ENCODE peak calls at places on chromosomes 16 and 17, in six cellular contexts. One of them, this sample, is unnamed.

GRCh38 chr16:71513302-71513701 is 12.9 kb upstream of the CHST4 start:
- DNase-seq in CD8-positive, alpha-beta T cell: no peak
- DNase-seq in dorsolateral prefrontal cortex: no peak
- DNase-seq in upper lobe of right lung: no peak
- DNase-seq in gastrocnemius medialis: no peak
- DNase-seq in right cardiac atrium: no peak
- DNase-seq in this sample: no peak

GRCh38 chr16:9311303-9311954 is 220.0 kb downstream of the HAPSTR1 start:
- DNase-seq in CD8-positive, alpha-beta T cell: no peak
- DNase-seq in dorsolateral prefrontal cortex: peak; percentile 69
- DNase-seq in upper lobe of right lung: no peak
- DNase-seq in gastrocnemius medialis: no peak
- DNase-seq in right cardiac atrium: no peak
- DNase-seq in this sample: peak; percentile 81

GRCh38 chr17:64707077-64707591 is 45.0 kb upstream of the SMURF2 start:
- DNase-seq in CD8-positive, alpha-beta T cell: no peak
- DNase-seq in dorsolateral prefrontal cortex: peak; percentile 55
- DNase-seq in upper lobe of right lung: peak; percentile 90
- DNase-seq in gastrocnemius medialis: peak; percentile 74
- DNase-seq in right cardiac atrium: peak; percentile 96
- DNase-seq in this sample: no peak

GRCh38 chr17:29650407-29650806 is 27.7 kb upstream of the CORO6 start:
- DNase-seq in CD8-positive, alpha-beta T cell: no peak
- DNase-seq in dorsolateral prefrontal cortex: no peak
- DNase-seq in upper lobe of right lung: no peak
- DNase-seq in gastrocnemius medialis: no peak
- DNase-seq in right cardiac atrium: no peak
- DNase-seq in this sample: no peak

GRCh38 chr17:63419949-63420867 is 25.9 kb downstream of the CYB561 start:
- DNase-seq in CD8-positive, alpha-beta T cell: no peak
- DNase-seq in dorsolateral prefrontal cortex: no peak
- DNase-seq in upper lobe of right lung: peak; percentile 46
- DNase-seq in gastrocnemius medialis: no peak
- DNase-seq in right cardiac atrium: no peak
- DNase-seq in this sample: no peak

GRCh38 chr17:2410951-2411350 is 10.1 kb upstream of the MNT start:
- DNase-seq in CD8-positive, alpha-beta T cell: no peak
- DNase-seq in dorsolateral prefrontal cortex: no peak
- DNase-seq in upper lobe of right lung: no peak
- DNase-seq in gastrocnemius medialis: no peak
- DNase-seq in right cardiac atrium: no peak
- DNase-seq in this sample: no peak

GRCh38 chr17:20063665-20064648 is 54.8 kb downstream of the SPECC1 start:
- DNase-seq in CD8-positive, alpha-beta T cell: no peak
- DNase-seq in dorsolateral prefrontal cortex: peak; percentile 89
- DNase-seq in upper lobe of right lung: peak; percentile 67
- DNase-seq in gastrocnemius medialis: peak; percentile 84
- DNase-seq in right cardiac atrium: peak; percentile 90
- DNase-seq in this sample: no peak

GRCh38 chr16:1610841-1611653 is 825 bp downstream of the IFT140 start:
- DNase-seq in CD8-positive, alpha-beta T cell: no peak
- DNase-seq in dorsolateral prefrontal cortex: peak; percentile 51
- DNase-seq in upper lobe of right lung: no peak
- DNase-seq in gastrocnemius medialis: no peak
- DNase-seq in right cardiac atrium: no peak
- DNase-seq in this sample: no peak

GRCh38 chr16:77359065-77359502 is 75.8 kb downstream of the ADAMTS18 start:
- DNase-seq in CD8-positive, alpha-beta T cell: no peak
- DNase-seq in dorsolateral prefrontal cortex: no peak
- DNase-seq in upper lobe of right lung: no peak
- DNase-seq in gastrocnemius medialis: no peak
- DNase-seq in right cardiac atrium: no peak
- DNase-seq in this sample: peak; percentile 30

GRCh38 chr16:57424599-57424998 is 20.0 kb downstream of the CCL17 start:
- DNase-seq in CD8-positive, alpha-beta T cell: no peak
- DNase-seq in dorsolateral prefrontal cortex: no peak
- DNase-seq in upper lobe of right lung: no peak
- DNase-seq in gastrocnemius medialis: no peak
- DNase-seq in right cardiac atrium: no peak
- DNase-seq in this sample: no peak

GRCh38 chr17:27944546-27945332 is 51.6 kb upstream of the LYRM9 start:
- DNase-seq in CD8-positive, alpha-beta T cell: no peak
- DNase-seq in dorsolateral prefrontal cortex: no peak
- DNase-seq in upper lobe of right lung: no peak
- DNase-seq in gastrocnemius medialis: no peak
- DNase-seq in right cardiac atrium: no peak
- DNase-seq in this sample: no peak

GRCh38 chr16:19876501-19877059 is 8.1 kb downstream of the GPRC5B start:
- DNase-seq in CD8-positive, alpha-beta T cell: no peak
- DNase-seq in dorsolateral prefrontal cortex: no peak
- DNase-seq in upper lobe of right lung: no peak
- DNase-seq in gastrocnemius medialis: peak; percentile 68
- DNase-seq in right cardiac atrium: peak; percentile 73
- DNase-seq in this sample: no peak

GRCh38 chr16:53126390-53126789 is 71.6 kb downstream of the CHD9 start:
- DNase-seq in CD8-positive, alpha-beta T cell: no peak
- DNase-seq in dorsolateral prefrontal cortex: no peak
- DNase-seq in upper lobe of right lung: no peak
- DNase-seq in gastrocnemius medialis: no peak
- DNase-seq in right cardiac atrium: no peak
- DNase-seq in this sample: no peak

GRCh38 chr17:37079735-37080134 is 131.0 kb downstream of the AATF start:
- DNase-seq in CD8-positive, alpha-beta T cell: no peak
- DNase-seq in dorsolateral prefrontal cortex: no peak
- DNase-seq in upper lobe of right lung: no peak
- DNase-seq in gastrocnemius medialis: no peak
- DNase-seq in right cardiac atrium: no peak
- DNase-seq in this sample: no peak

GRCh38 chr16:87127061-87127765 is 190.0 kb downstream of the C16orf95 start:
- DNase-seq in CD8-positive, alpha-beta T cell: no peak
- DNase-seq in dorsolateral prefrontal cortex: no peak
- DNase-seq in upper lobe of right lung: no peak
- DNase-seq in gastrocnemius medialis: no peak
- DNase-seq in right cardiac atrium: peak; percentile 87
- DNase-seq in this sample: no peak

GRCh38 chr16:7596285-7596684 is 263.6 kb downstream of the RBFOX1 start:
- DNase-seq in CD8-positive, alpha-beta T cell: no peak
- DNase-seq in dorsolateral prefrontal cortex: no peak
- DNase-seq in upper lobe of right lung: no peak
- DNase-seq in gastrocnemius medialis: no peak
- DNase-seq in right cardiac atrium: no peak
- DNase-seq in this sample: no peak

GRCh38 chr16:12539185-12539929 is 264.3 kb downstream of the CPPED1 start:
- DNase-seq in CD8-positive, alpha-beta T cell: no peak
- DNase-seq in dorsolateral prefrontal cortex: no peak
- DNase-seq in upper lobe of right lung: no peak
- DNase-seq in gastrocnemius medialis: no peak
- DNase-seq in right cardiac atrium: no peak
- DNase-seq in this sample: no peak

GRCh38 chr17:60442271-60443201 is 20.2 kb downstream of the CHCT1 start:
- DNase-seq in CD8-positive, alpha-beta T cell: no peak
- DNase-seq in dorsolateral prefrontal cortex: no peak
- DNase-seq in upper lobe of right lung: no peak
- DNase-seq in gastrocnemius medialis: no peak
- DNase-seq in right cardiac atrium: no peak
- DNase-seq in this sample: no peak

GRCh38 chr16:26129997-26130396 is 438.2 kb downstream of the HS3ST4 start:
- DNase-seq in CD8-positive, alpha-beta T cell: no peak
- DNase-seq in dorsolateral prefrontal cortex: peak; percentile 57
- DNase-seq in upper lobe of right lung: no peak
- DNase-seq in gastrocnemius medialis: no peak
- DNase-seq in right cardiac atrium: no peak
- DNase-seq in this sample: no peak

GRCh38 chr17:46832945-46833839 is 14.7 kb upstream of the WNT3 start:
- DNase-seq in CD8-positive, alpha-beta T cell: no peak
- DNase-seq in dorsolateral prefrontal cortex: peak; percentile 78
- DNase-seq in upper lobe of right lung: no peak
- DNase-seq in gastrocnemius medialis: no peak
- DNase-seq in right cardiac atrium: peak; percentile 74
- DNase-seq in this sample: no peak

GRCh38 chr17:81267390-81268067 is 27.6 kb downstream of the SLC38A10 start:
- DNase-seq in CD8-positive, alpha-beta T cell: no peak
- DNase-seq in dorsolateral prefrontal cortex: no peak
- DNase-seq in upper lobe of right lung: no peak
- DNase-seq in gastrocnemius medialis: no peak
- DNase-seq in right cardiac atrium: peak; percentile 7
- DNase-seq in this sample: no peak

GRCh38 chr16:19542138-19542821 is 13.2 kb upstream of the VPS35L start:
- DNase-seq in CD8-positive, alpha-beta T cell: no peak
- DNase-seq in dorsolateral prefrontal cortex: no peak
- DNase-seq in upper lobe of right lung: no peak
- DNase-seq in gastrocnemius medialis: no peak
- DNase-seq in right cardiac atrium: no peak
- DNase-seq in this sample: no peak

GRCh38 chr17:68821860-68822693 is 133.1 kb downstream of the ABCA8 start:
- DNase-seq in CD8-positive, alpha-beta T cell: no peak
- DNase-seq in dorsolateral prefrontal cortex: no peak
- DNase-seq in upper lobe of right lung: no peak
- DNase-seq in gastrocnemius medialis: no peak
- DNase-seq in right cardiac atrium: no peak
- DNase-seq in this sample: no peak

GRCh38 chr16:56608876-56609462 is 585 bp downstream of the MT2A start:
- DNase-seq in CD8-positive, alpha-beta T cell: no peak
- DNase-seq in dorsolateral prefrontal cortex: no peak
- DNase-seq in upper lobe of right lung: no peak
- DNase-seq in gastrocnemius medialis: peak; percentile 58
- DNase-seq in right cardiac atrium: peak; percentile 67
- DNase-seq in this sample: no peak

GRCh38 chr16:24635900-24636610 is 93.4 kb upstream of the TNRC6A start:
- DNase-seq in CD8-positive, alpha-beta T cell: no peak
- DNase-seq in dorsolateral prefrontal cortex: peak; percentile 66
- DNase-seq in upper lobe of right lung: peak; percentile 76
- DNase-seq in gastrocnemius medialis: peak; percentile 59
- DNase-seq in right cardiac atrium: peak; percentile 87
- DNase-seq in this sample: no peak

GRCh38 chr17:48593840-48594411 is 347 bp upstream of the HOXB5 start:
- DNase-seq in CD8-positive, alpha-beta T cell: peak; percentile 69
- DNase-seq in dorsolateral prefrontal cortex: no peak
- DNase-seq in upper lobe of right lung: peak; percentile 84
- DNase-seq in gastrocnemius medialis: peak; percentile 53
- DNase-seq in right cardiac atrium: peak; percentile 91
- DNase-seq in this sample: peak; percentile 67

GRCh38 chr16:9647981-9648701 is 534.1 kb downstream of the GRIN2A start:
- DNase-seq in CD8-positive, alpha-beta T cell: no peak
- DNase-seq in dorsolateral prefrontal cortex: no peak
- DNase-seq in upper lobe of right lung: no peak
- DNase-seq in gastrocnemius medialis: no peak
- DNase-seq in right cardiac atrium: no peak
- DNase-seq in this sample: no peak

GRCh38 chr17:41167561-41167960 is 460 bp downstream of the KRTAP4-3 start:
- DNase-seq in CD8-positive, alpha-beta T cell: no peak
- DNase-seq in dorsolateral prefrontal cortex: no peak
- DNase-seq in upper lobe of right lung: no peak
- DNase-seq in gastrocnemius medialis: no peak
- DNase-seq in right cardiac atrium: no peak
- DNase-seq in this sample: no peak

GRCh38 chr16:2813661-2814288 is 3.3 kb upstream of the PRSS21 start:
- DNase-seq in CD8-positive, alpha-beta T cell: no peak
- DNase-seq in dorsolateral prefrontal cortex: no peak
- DNase-seq in upper lobe of right lung: peak; percentile 46
- DNase-seq in gastrocnemius medialis: no peak
- DNase-seq in right cardiac atrium: no peak
- DNase-seq in this sample: no peak
- H3K27me3 ChIP-seq in CD8-positive, alpha-beta T cell: peaks cover 5% of the 10 kb centered on the region
- H3K27me3 ChIP-seq in dorsolateral prefrontal cortex: no peaks in the 10 kb centered on the region
- H3K27me3 ChIP-seq in upper lobe of right lung: peaks cover 19% of the 10 kb centered on the region
- H3K27me3 ChIP-seq in gastrocnemius medialis: peaks cover 8% of the 10 kb centered on the region
- H3K27me3 ChIP-seq in right cardiac atrium: no peaks in the 10 kb centered on the region
- H3K27me3 ChIP-seq in this sample: no peaks in the 10 kb centered on the region

GRCh38 chr17:17702370-17702769 is 21.1 kb downstream of the RAI1 start:
- DNase-seq in CD8-positive, alpha-beta T cell: no peak
- DNase-seq in dorsolateral prefrontal cortex: no peak
- DNase-seq in upper lobe of right lung: no peak
- DNase-seq in gastrocnemius medialis: no peak
- DNase-seq in right cardiac atrium: no peak
- DNase-seq in this sample: no peak
- H3K27me3 ChIP-seq in CD8-positive, alpha-beta T cell: no peaks in the 10 kb centered on the region
- H3K27me3 ChIP-seq in dorsolateral prefrontal cortex: no peaks in the 10 kb centered on the region
- H3K27me3 ChIP-seq in upper lobe of right lung: no peaks in the 10 kb centered on the region
- H3K27me3 ChIP-seq in gastrocnemius medialis: no peaks in the 10 kb centered on the region
- H3K27me3 ChIP-seq in right cardiac atrium: no peaks in the 10 kb centered on the region
- H3K27me3 ChIP-seq in this sample: peaks cover 96% of the 10 kb centered on the region

GRCh38 chr17:79862771-79863440 is 23.7 kb upstream of the CBX4 start:
- DNase-seq in CD8-positive, alpha-beta T cell: no peak
- DNase-seq in dorsolateral prefrontal cortex: no peak
- DNase-seq in upper lobe of right lung: no peak
- DNase-seq in gastrocnemius medialis: no peak
- DNase-seq in right cardiac atrium: no peak
- DNase-seq in this sample: no peak
- H3K27me3 ChIP-seq in CD8-positive, alpha-beta T cell: no peaks in the 10 kb centered on the region
- H3K27me3 ChIP-seq in dorsolateral prefrontal cortex: no peaks in the 10 kb centered on the region
- H3K27me3 ChIP-seq in upper lobe of right lung: peaks cover 21% of the 10 kb centered on the region
- H3K27me3 ChIP-seq in gastrocnemius medialis: peaks cover 41% of the 10 kb centered on the region
- H3K27me3 ChIP-seq in right cardiac atrium: no peaks in the 10 kb centered on the region
- H3K27me3 ChIP-seq in this sample: no peaks in the 10 kb centered on the region

GRCh38 chr17:79169861-79170260 is 95.2 kb downstream of the ENGASE start:
- DNase-seq in CD8-positive, alpha-beta T cell: no peak
- DNase-seq in dorsolateral prefrontal cortex: no peak
- DNase-seq in upper lobe of right lung: no peak
- DNase-seq in gastrocnemius medialis: no peak
- DNase-seq in right cardiac atrium: no peak
- DNase-seq in this sample: no peak

GRCh38 chr17:79167486-79167885 is 92.9 kb downstream of the ENGASE start:
- DNase-seq in CD8-positive, alpha-beta T cell: no peak
- DNase-seq in dorsolateral prefrontal cortex: no peak
- DNase-seq in upper lobe of right lung: no peak
- DNase-seq in gastrocnemius medialis: no peak
- DNase-seq in right cardiac atrium: no peak
- DNase-seq in this sample: no peak

GRCh38 chr17:79169366-79169765 is 94.7 kb downstream of the ENGASE start:
- DNase-seq in CD8-positive, alpha-beta T cell: no peak
- DNase-seq in dorsolateral prefrontal cortex: no peak
- DNase-seq in upper lobe of right lung: no peak
- DNase-seq in gastrocnemius medialis: no peak
- DNase-seq in right cardiac atrium: no peak
- DNase-seq in this sample: no peak

GRCh38 chr17:79171152-79171551 is 96.5 kb downstream of the ENGASE start:
- DNase-seq in CD8-positive, alpha-beta T cell: no peak
- DNase-seq in dorsolateral prefrontal cortex: no peak
- DNase-seq in upper lobe of right lung: no peak
- DNase-seq in gastrocnemius medialis: no peak
- DNase-seq in right cardiac atrium: no peak
- DNase-seq in this sample: no peak

DNA sequence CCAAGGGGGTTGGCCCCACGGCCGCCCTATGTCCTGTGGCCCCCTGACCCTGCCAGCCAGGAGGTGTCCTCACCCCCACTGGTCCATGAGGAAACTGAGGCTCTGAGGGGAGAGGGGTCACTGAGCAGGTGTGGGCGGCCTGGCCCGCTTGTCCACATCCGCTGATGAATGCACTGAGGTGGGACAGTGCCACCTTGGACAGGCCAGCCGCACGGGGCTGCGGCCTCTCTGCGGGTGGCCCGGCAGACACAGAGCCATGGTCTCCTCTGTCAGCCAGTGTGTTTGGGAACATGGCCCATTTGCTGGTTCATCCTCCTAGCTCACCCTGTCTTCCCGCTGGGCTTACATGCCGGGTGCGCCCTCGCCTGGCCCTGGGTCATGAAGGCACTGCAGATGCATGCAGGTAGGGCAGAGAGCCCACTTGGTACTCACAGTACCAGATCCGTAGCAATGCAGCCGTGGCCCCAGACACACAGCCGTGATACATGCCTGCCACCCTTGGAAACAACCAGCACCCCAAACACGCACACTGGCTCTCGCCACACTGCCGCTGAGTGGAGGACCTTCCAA is 93.9 kb downstream of the ENGASE start:
- DNase-seq in CD8-positive, alpha-beta T cell: no peak
- DNase-seq in dorsolateral prefrontal cortex: no peak
- DNase-seq in upper lobe of right lung: no peak
- DNase-seq in gastrocnemius medialis: no peak
- DNase-seq in right cardiac atrium: no peak
- DNase-seq in this sample: no peak
- H3K27me3 ChIP-seq in CD8-positive, alpha-beta T cell: no peaks in the 10 kb centered on the region
- H3K27me3 ChIP-seq in dorsolateral prefrontal cortex: peaks cover 7% of the 10 kb centered on the region
- H3K27me3 ChIP-seq in upper lobe of right lung: peaks cover 23% of the 10 kb centered on the region
- H3K27me3 ChIP-seq in gastrocnemius medialis: peaks cover 53% of the 10 kb centered on the region
- H3K27me3 ChIP-seq in right cardiac atrium: no peaks in the 10 kb centered on the region
- H3K27me3 ChIP-seq in this sample: no peaks in the 10 kb centered on the region

This sample was measured in NT2/D1.